ENCODE peak calls at places on chromosomes 1 and 21, in ten cellular contexts. One of them, this sample, is unnamed.

GRCh38 chr1:172325562-172325961 is 94.9 kb upstream of the C1orf105 start:
- DNase-seq in fibroblast of mammary gland: peak
- DNase-seq in neuronal stem cell: no peak
- DNase-seq in fibroblast of pulmonary artery: peak
- DNase-seq in coronary artery: no peak
- DNase-seq in GM12865: no peak
- DNase-seq in astrocyte: peak
- DNase-seq in breast epithelium: no peak
- DNase-seq in body of pancreas: no peak
- DNase-seq in sigmoid colon: no peak
- DNase-seq in this sample: peak

GRCh38 chr1:47931395-47931794 is 65.8 kb downstream of the TRABD2B start:
- DNase-seq in fibroblast of mammary gland: no peak
- DNase-seq in breast epithelium: no peak
- DNase-seq in neuronal stem cell: no peak
- DNase-seq in fibroblast of pulmonary artery: no peak
- DNase-seq in body of pancreas: peak
- DNase-seq in astrocyte: no peak
- DNase-seq in coronary artery: no peak
- DNase-seq in sigmoid colon: no peak
- DNase-seq in GM12865: peak
- DNase-seq in this sample: peak

GRCh38 chr1:200108659-200109058 is 81.1 kb downstream of the NR5A2 start:
- DNase-seq in coronary artery: no peak
- DNase-seq in fibroblast of mammary gland: no peak
- DNase-seq in astrocyte: no peak
- DNase-seq in neuronal stem cell: no peak
- DNase-seq in GM12865: no peak
- DNase-seq in sigmoid colon: no peak
- DNase-seq in fibroblast of pulmonary artery: no peak
- DNase-seq in breast epithelium: no peak
- DNase-seq in body of pancreas: no peak
- DNase-seq in this sample: peak

GRCh38 chr1:55073187-55073916 is 34.0 kb downstream of the PCSK9 start:
- DNase-seq in astrocyte: no peak
- DNase-seq in neuronal stem cell: no peak
- DNase-seq in sigmoid colon: no peak
- DNase-seq in fibroblast of mammary gland: no peak
- DNase-seq in body of pancreas: no peak
- DNase-seq in coronary artery: no peak
- DNase-seq in breast epithelium: no peak
- DNase-seq in GM12865: peak
- DNase-seq in fibroblast of pulmonary artery: no peak
- DNase-seq in this sample: no peak

GRCh38 chr1:206897175-206897574 is at the start of gene IL24:
- DNase-seq in neuronal stem cell: no peak
- DNase-seq in coronary artery: no peak
- DNase-seq in fibroblast of mammary gland: no peak
- DNase-seq in astrocyte: no peak
- DNase-seq in breast epithelium: no peak
- DNase-seq in sigmoid colon: no peak
- DNase-seq in GM12865: peak
- DNase-seq in body of pancreas: no peak
- DNase-seq in fibroblast of pulmonary artery: peak
- DNase-seq in this sample: no peak

GRCh38 chr1:174262747-174263241 is 103.5 kb downstream of the RABGAP1L start:
- DNase-seq in coronary artery: no peak
- DNase-seq in body of pancreas: no peak
- DNase-seq in breast epithelium: peak
- DNase-seq in fibroblast of pulmonary artery: peak
- DNase-seq in astrocyte: peak
- DNase-seq in neuronal stem cell: peak
- DNase-seq in fibroblast of mammary gland: peak
- DNase-seq in sigmoid colon: no peak
- DNase-seq in GM12865: peak
- DNase-seq in this sample: no peak

GRCh38 chr1:30111431-30111830 is 612.0 kb downstream of the MATN1 start:
- DNase-seq in neuronal stem cell: peak
- DNase-seq in sigmoid colon: no peak
- DNase-seq in GM12865: peak
- DNase-seq in fibroblast of mammary gland: peak
- DNase-seq in breast epithelium: no peak
- DNase-seq in body of pancreas: peak
- DNase-seq in fibroblast of pulmonary artery: peak
- DNase-seq in coronary artery: no peak
- DNase-seq in astrocyte: peak
- DNase-seq in this sample: peak

GRCh38 chr1:43058545-43059360 is 100.1 kb upstream of the SLC2A1 start:
- DNase-seq in sigmoid colon: no peak
- DNase-seq in coronary artery: no peak
- DNase-seq in body of pancreas: no peak
- DNase-seq in neuronal stem cell: no peak
- DNase-seq in astrocyte: peak
- DNase-seq in fibroblast of pulmonary artery: peak
- DNase-seq in breast epithelium: no peak
- DNase-seq in fibroblast of mammary gland: peak
- DNase-seq in GM12865: no peak
- DNase-seq in this sample: no peak

GRCh38 chr1:19582318-19582717 is 61.8 kb upstream of the NBL1 start:
- DNase-seq in breast epithelium: peak
- DNase-seq in sigmoid colon: no peak
- DNase-seq in astrocyte: no peak
- DNase-seq in fibroblast of mammary gland: peak
- DNase-seq in body of pancreas: peak
- DNase-seq in GM12865: peak
- DNase-seq in neuronal stem cell: peak
- DNase-seq in fibroblast of pulmonary artery: peak
- DNase-seq in coronary artery: no peak
- DNase-seq in this sample: peak

GRCh38 chr21:22356663-22357062 is 1358.5 kb downstream of the NCAM2 start:
- DNase-seq in fibroblast of mammary gland: no peak
- DNase-seq in coronary artery: no peak
- DNase-seq in neuronal stem cell: no peak
- DNase-seq in GM12865: no peak
- DNase-seq in astrocyte: no peak
- DNase-seq in sigmoid colon: no peak
- DNase-seq in breast epithelium: no peak
- DNase-seq in body of pancreas: no peak
- DNase-seq in fibroblast of pulmonary artery: no peak
- DNase-seq in this sample: no peak
- H3K4me3 ChIP-seq in fibroblast of mammary gland: no peak
- H3K4me3 ChIP-seq in coronary artery: no peak
- H3K4me3 ChIP-seq in neuronal stem cell: no peak
- H3K4me3 ChIP-seq in GM12865: no peak
- H3K4me3 ChIP-seq in astrocyte: no peak
- H3K4me3 ChIP-seq in sigmoid colon: no peak
- H3K4me3 ChIP-seq in breast epithelium: no peak
- H3K4me3 ChIP-seq in body of pancreas: no peak
- H3K4me3 ChIP-seq in fibroblast of pulmonary artery: no peak
- H3K4me3 ChIP-seq in this sample: no peak

GRCh38 chr1:232317336-232317735 is 312.6 kb downstream of the SIPA1L2 start:
- DNase-seq in fibroblast of mammary gland: no peak
- DNase-seq in breast epithelium: no peak
- DNase-seq in GM12865: no peak
- DNase-seq in astrocyte: no peak
- DNase-seq in sigmoid colon: no peak
- DNase-seq in body of pancreas: no peak
- DNase-seq in fibroblast of pulmonary artery: no peak
- DNase-seq in coronary artery: no peak
- DNase-seq in neuronal stem cell: no peak
- DNase-seq in this sample: no peak
- H3K4me3 ChIP-seq in fibroblast of mammary gland: no peak
- H3K4me3 ChIP-seq in breast epithelium: no peak
- H3K4me3 ChIP-seq in GM12865: no peak
- H3K4me3 ChIP-seq in astrocyte: no peak
- H3K4me3 ChIP-seq in sigmoid colon: no peak
- H3K4me3 ChIP-seq in body of pancreas: no peak
- H3K4me3 ChIP-seq in fibroblast of pulmonary artery: no peak
- H3K4me3 ChIP-seq in coronary artery: no peak
- H3K4me3 ChIP-seq in neuronal stem cell: no peak
- H3K4me3 ChIP-seq in this sample: no peak

GRCh38 chr1:155082301-155082940 is 3.8 kb downstream of the EFNA3 start:
- DNase-seq in coronary artery: no peak
- DNase-seq in neuronal stem cell: no peak
- DNase-seq in sigmoid colon: peak
- DNase-seq in fibroblast of pulmonary artery: no peak
- DNase-seq in body of pancreas: no peak
- DNase-seq in astrocyte: no peak
- DNase-seq in fibroblast of mammary gland: no peak
- DNase-seq in breast epithelium: no peak
- DNase-seq in GM12865: no peak
- DNase-seq in this sample: peak
- H3K4me3 ChIP-seq in coronary artery: peak
- H3K4me3 ChIP-seq in neuronal stem cell: peak
- H3K4me3 ChIP-seq in sigmoid colon: no peak
- H3K4me3 ChIP-seq in fibroblast of pulmonary artery: no peak
- H3K4me3 ChIP-seq in body of pancreas: no peak
- H3K4me3 ChIP-seq in astrocyte: no peak
- H3K4me3 ChIP-seq in fibroblast of mammary gland: no peak
- H3K4me3 ChIP-seq in breast epithelium: peak
- H3K4me3 ChIP-seq in GM12865: no peak
- H3K4me3 ChIP-seq in this sample: peak

GRCh38 chr1:7745783-7746182 is 25.3 kb upstream of the VAMP3 start:
- DNase-seq in sigmoid colon: no peak
- DNase-seq in GM12865: no peak
- DNase-seq in body of pancreas: peak
- DNase-seq in fibroblast of mammary gland: no peak
- DNase-seq in breast epithelium: peak
- DNase-seq in coronary artery: no peak
- DNase-seq in fibroblast of pulmonary artery: no peak
- DNase-seq in neuronal stem cell: no peak
- DNase-seq in astrocyte: no peak
- DNase-seq in this sample: no peak
- H3K4me3 ChIP-seq in sigmoid colon: no peak
- H3K4me3 ChIP-seq in GM12865: no peak
- H3K4me3 ChIP-seq in body of pancreas: no peak
- H3K4me3 ChIP-seq in fibroblast of mammary gland: no peak
- H3K4me3 ChIP-seq in breast epithelium: no peak
- H3K4me3 ChIP-seq in coronary artery: no peak
- H3K4me3 ChIP-seq in fibroblast of pulmonary artery: no peak
- H3K4me3 ChIP-seq in neuronal stem cell: no peak
- H3K4me3 ChIP-seq in astrocyte: no peak
- H3K4me3 ChIP-seq in this sample: no peak

GRCh38 chr1:234598974-234599616 is 10.9 kb downstream of the IRF2BP2 start:
- DNase-seq in GM12865: no peak
- DNase-seq in body of pancreas: peak
- DNase-seq in fibroblast of mammary gland: peak
- DNase-seq in fibroblast of pulmonary artery: peak
- DNase-seq in coronary artery: peak
- DNase-seq in neuronal stem cell: no peak
- DNase-seq in astrocyte: no peak
- DNase-seq in breast epithelium: no peak
- DNase-seq in sigmoid colon: peak
- DNase-seq in this sample: no peak
- H3K4me3 ChIP-seq in GM12865: peak
- H3K4me3 ChIP-seq in body of pancreas: no peak
- H3K4me3 ChIP-seq in fibroblast of mammary gland: peak
- H3K4me3 ChIP-seq in fibroblast of pulmonary artery: peak
- H3K4me3 ChIP-seq in coronary artery: peak
- H3K4me3 ChIP-seq in neuronal stem cell: peak
- H3K4me3 ChIP-seq in astrocyte: peak
- H3K4me3 ChIP-seq in breast epithelium: peak
- H3K4me3 ChIP-seq in sigmoid colon: peak
- H3K4me3 ChIP-seq in this sample: peak

GRCh38 chr1:60101516-60101915 is 27.9 kb upstream of the C1orf87 start:
- DNase-seq in sigmoid colon: no peak
- DNase-seq in breast epithelium: no peak
- DNase-seq in neuronal stem cell: no peak
- DNase-seq in GM12865: no peak
- DNase-seq in coronary artery: no peak
- DNase-seq in astrocyte: no peak
- DNase-seq in fibroblast of pulmonary artery: no peak
- DNase-seq in fibroblast of mammary gland: no peak
- DNase-seq in body of pancreas: no peak
- DNase-seq in this sample: no peak
- H3K4me3 ChIP-seq in sigmoid colon: no peak
- H3K4me3 ChIP-seq in breast epithelium: no peak
- H3K4me3 ChIP-seq in neuronal stem cell: no peak
- H3K4me3 ChIP-seq in GM12865: no peak
- H3K4me3 ChIP-seq in coronary artery: no peak
- H3K4me3 ChIP-seq in astrocyte: no peak
- H3K4me3 ChIP-seq in fibroblast of pulmonary artery: no peak
- H3K4me3 ChIP-seq in fibroblast of mammary gland: no peak
- H3K4me3 ChIP-seq in body of pancreas: no peak
- H3K4me3 ChIP-seq in this sample: no peak

GRCh38 chr1:204562075-204562990 is 46.1 kb downstream of the MDM4 start:
- DNase-seq in sigmoid colon: no peak
- DNase-seq in astrocyte: no peak
- DNase-seq in fibroblast of pulmonary artery: no peak
- DNase-seq in fibroblast of mammary gland: no peak
- DNase-seq in breast epithelium: no peak
- DNase-seq in GM12865: no peak
- DNase-seq in body of pancreas: no peak
- DNase-seq in coronary artery: no peak
- DNase-seq in neuronal stem cell: no peak
- DNase-seq in this sample: no peak
- H3K4me3 ChIP-seq in sigmoid colon: no peak
- H3K4me3 ChIP-seq in astrocyte: no peak
- H3K4me3 ChIP-seq in fibroblast of pulmonary artery: no peak
- H3K4me3 ChIP-seq in fibroblast of mammary gland: no peak
- H3K4me3 ChIP-seq in breast epithelium: no peak
- H3K4me3 ChIP-seq in GM12865: no peak
- H3K4me3 ChIP-seq in body of pancreas: no peak
- H3K4me3 ChIP-seq in coronary artery: no peak
- H3K4me3 ChIP-seq in neuronal stem cell: no peak
- H3K4me3 ChIP-seq in this sample: no peak